ENCODE peak calls at places on chromosomes 6 and 20, in nine cellular contexts. T is foreskin fibroblast, D is left ventricle myocardium inferior, R is GM13976, Y is choroid plexus epithelial cell, U is right atrium auricular region, F is AG04450, P is LNCaP clone FGC, V is mesothelial cell of epicardium. E is an unnamed sample.

GRCh38 chr20:57412347-57413029 is 21.3 kb downstream of the RBM38 start:
- DNase-seq in F (no peak), D (no peak), R (no peak), V (no peak), U (no peak), P (no peak), Y (no peak), T (no peak), E (no peak)

GRCh38 chr20:36128463-36129176 is 25.9 kb upstream of the EPB41L1 start:
- DNase-seq in U (no peak), D (no peak), Y (peak; percentile 74), F (peak; percentile 36), V (no peak), P (no peak), R (no peak), T (peak; percentile 95), E (no peak)

GRCh38 chr20:41654884-41655283 is 36.7 kb upstream of the CHD6 start:
- DNase-seq in P (no peak), T (no peak), Y (peak; percentile 37), R (no peak), U (no peak), D (no peak), F (no peak), V (peak; percentile 54), E (no peak)

GRCh38 chr6:33081098-33081824 is 5.5 kb downstream of the HLA-DPB1 start:
- DNase-seq in F (no peak), P (no peak), U (no peak), R (no peak), V (no peak), Y (no peak), D (no peak), T (no peak), E (no peak)

GRCh38 chr6:34146801-34147592 is 1.1 kb upstream of the GRM4 start:
- DNase-seq in F (no peak), P (peak; percentile 14), V (no peak), U (no peak), Y (peak; percentile 14), D (no peak), R (no peak), T (no peak), E (peak; percentile 33)

GRCh38 chr20:33822423-33822822 is 11.3 kb downstream of the CHMP4B start:
- DNase-seq in V (no peak), U (no peak), Y (no peak), P (no peak), D (no peak), T (no peak), F (no peak), R (no peak), E (no peak)

GRCh38 chr6:143620461-143620860 is 57.3 kb upstream of the PHACTR2 start:
- DNase-seq in F (no peak), U (no peak), D (no peak), V (no peak), Y (peak; percentile 55), T (peak; percentile 16), R (no peak), P (peak; percentile 23), E (no peak)

GRCh38 chr6:101110814-101111213 is 229.7 kb upstream of the ASCC3 start:
- DNase-seq in T (peak; percentile 10), R (no peak), D (no peak), F (no peak), U (no peak), V (no peak), Y (peak; percentile 11), P (no peak), E (no peak)

GRCh38 chr6:169530762-169531143 is 171.1 kb downstream of the WDR27 start:
- DNase-seq in U (no peak), V (no peak), F (no peak), T (no peak), R (no peak), D (no peak), Y (no peak), P (no peak), E (no peak)

GRCh38 chr6:85756982-85757381 is 114.3 kb upstream of the SYNCRIP start:
- DNase-seq in Y (peak; percentile 63), T (peak; percentile 6), R (no peak), U (no peak), D (no peak), P (peak; percentile 31), F (no peak), V (no peak), E (no peak)

GRCh38 chr6:130965657-130966056 is 97.4 kb downstream of the EPB41L2 start:
- DNase-seq in P (no peak), Y (peak; percentile 47), V (no peak), F (no peak), U (no peak), R (no peak), T (peak; percentile 45), D (no peak), E (no peak)

GRCh38 chr20:57941572-57942381 is 232.0 kb upstream of the PMEPA1 start:
- DNase-seq in P (no peak), D (no peak), U (no peak), T (no peak), Y (peak; percentile 4), V (no peak), F (no peak), R (no peak), E (peak; percentile 70)

GRCh38 chr6:41966961-41967311 is 25.3 kb upstream of the CCND3 start:
- DNase-seq in P (no peak), D (no peak), T (peak; percentile 41), F (peak; percentile 34), U (no peak), Y (peak; percentile 48), V (no peak), R (no peak), E (no peak)
- TF ChIP-seq CTCF in P (no peak), D (no peak), T (no peak), F (no peak), U (no peak), Y (no peak), V (no peak), R (no peak), E (no peak)

GRCh38 chr20:15930324-15931305 is 642.6 kb downstream of the KIF16B start:
- DNase-seq in U (no peak), T (peak; percentile 59), V (no peak), Y (peak; percentile 72), F (peak; percentile 3), D (no peak), P (no peak), R (no peak), E (no peak)
- TF ChIP-seq CTCF in U (peak; percentile 48), T (peak; percentile 66), V (peak; percentile 69), Y (peak; percentile 72), F (peak; percentile 71), D (peak; percentile 42), P (peak; percentile 81), R (peak; percentile 23), E (peak; percentile 88)

GRCh38 chr20:23116301-23117089 is 30.4 kb upstream of the CD93 start:
- DNase-seq in Y (peak; percentile 47), D (no peak), U (no peak), T (peak; percentile 61), F (peak; percentile 36), R (no peak), P (no peak), V (no peak), E (no peak)

GRCh38 chr20:23118766-23119165 is 32.6 kb upstream of the CD93 start:
- DNase-seq in T (no peak), D (no peak), U (no peak), F (no peak), V (no peak), P (no peak), Y (no peak), R (no peak), E (no peak)

GRCh38 chr20:23119456-23120216 is 33.5 kb upstream of the CD93 start:
- DNase-seq in P (no peak), Y (no peak), V (no peak), T (no peak), R (no peak), U (no peak), D (no peak), F (no peak), E (no peak)

GRCh38 chr20:23117738-23118137 is 31.6 kb upstream of the CD93 start:
- DNase-seq in T (no peak), R (no peak), P (no peak), V (no peak), U (no peak), Y (no peak), F (no peak), D (no peak), E (no peak)

DNA sequence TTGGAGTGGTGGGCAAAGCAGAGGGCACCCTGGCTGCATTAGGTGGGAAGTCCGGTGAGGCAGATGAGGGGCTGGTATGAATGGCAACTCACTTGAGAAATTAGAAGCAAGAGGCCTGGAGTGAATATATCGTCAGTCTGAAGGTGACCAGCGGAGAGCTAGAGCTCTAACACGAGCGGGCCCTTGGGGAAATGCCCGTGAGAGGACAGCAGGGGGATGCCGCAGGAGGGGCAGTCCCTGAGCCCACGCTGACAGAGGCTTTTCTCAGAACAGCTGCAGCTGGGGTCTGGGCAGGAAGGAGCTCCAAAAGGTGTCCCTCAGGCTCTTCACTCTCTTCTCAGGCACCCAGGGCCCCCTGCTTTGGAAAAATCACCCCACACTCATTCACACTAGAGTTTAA is 32.0 kb upstream of the CD93 start:
- DNase-seq in U (no peak), P (no peak), T (no peak), Y (no peak), V (no peak), R (peak; percentile 78), F (no peak), D (no peak), E (no peak)
- TF ChIP-seq CTCF in U (no peak), P (no peak), T (no peak), Y (no peak), V (no peak), R (no peak), F (no peak), D (no peak), E (no peak)

GRCh38 chr6:6438286-6438685 is 117.8 kb upstream of the F13A1 start:
- DNase-seq in F (no peak), V (no peak), U (no peak), R (no peak), D (no peak), P (no peak), T (no peak), Y (no peak), E (no peak)

GRCh38 chr6:6436946-6437345 is 116.5 kb upstream of the F13A1 start:
- DNase-seq in Y (no peak), D (no peak), U (no peak), T (no peak), R (no peak), F (no peak), P (no peak), V (no peak), E (no peak)

GRCh38 chr6:6434723-6435122 is 114.3 kb upstream of the F13A1 start:
- DNase-seq in Y (no peak), R (no peak), F (no peak), D (no peak), U (no peak), T (no peak), P (no peak), V (no peak), E (no peak)

GRCh38 chr6:6436366-6436765 is 115.9 kb upstream of the F13A1 start:
- DNase-seq in F (no peak), U (no peak), D (no peak), P (no peak), Y (no peak), V (no peak), R (no peak), T (no peak), E (no peak)

DNA sequence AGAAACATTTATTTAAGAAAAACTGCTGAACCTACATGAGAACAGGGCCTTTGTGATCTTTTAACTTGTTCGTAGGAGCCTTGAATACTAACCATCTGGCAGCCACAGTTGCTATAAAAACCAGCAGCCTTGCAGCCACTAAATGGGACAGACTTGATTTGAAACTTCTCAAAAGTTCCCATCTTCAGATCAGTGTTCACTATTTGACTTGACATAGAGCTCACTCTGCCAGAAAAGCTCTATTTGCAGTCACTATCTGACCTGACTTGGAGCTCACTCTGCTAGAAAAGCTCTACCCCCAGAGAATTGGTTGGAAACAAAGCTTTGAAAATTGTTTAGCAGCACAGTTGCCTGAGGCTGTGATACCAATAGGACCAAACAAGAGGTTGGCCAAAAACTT is 119.3 kb upstream of the F13A1 start:
- DNase-seq in D (no peak), T (no peak), V (no peak), Y (no peak), U (no peak), F (no peak), R (no peak), P (no peak), E (no peak)
- TF ChIP-seq CTCF in D (no peak), T (no peak), V (no peak), Y (no peak), U (no peak), F (no peak), R (no peak), P (no peak), E (no peak)

E was measured in chondrocyte.